ENCODE peak calls at places on chromosomes 6 and 20, in six cellular contexts. One of them, this sample, is unnamed.
A peak's percentile ranks its signal among the peaks of the same experiment; 100 is the strongest.

GRCh38 chr20:45933231-45934045 is 1.0 kb upstream of the PCIF1 start:
- DNase-seq in left ventricle myocardium inferior: peak; percentile 73
- DNase-seq in activated CD8-positive, alpha-beta memory T cell treated with anti-CD3 and anti-CD28 coated beads, Interleukin-2, amount 50 U/mL, for 48 hours: peak; percentile 81
- DNase-seq in NCI-H2081: peak; percentile 97
- DNase-seq in occipital lobe: peak; percentile 70
- DNase-seq in right atrium auricular region: no peak
- DNase-seq in this sample: no peak

GRCh38 chr6:161486326-161486725 is 212.5 kb upstream of the AGPAT4 start:
- DNase-seq in occipital lobe: no peak
- DNase-seq in NCI-H2081: no peak
- DNase-seq in left ventricle myocardium inferior: no peak
- DNase-seq in right atrium auricular region: no peak
- DNase-seq in activated CD8-positive, alpha-beta memory T cell treated with anti-CD3 and anti-CD28 coated beads, Interleukin-2, amount 50 U/mL, for 48 hours: no peak
- DNase-seq in this sample: no peak

GRCh38 chr20:33541797-33542196 is 51.9 kb downstream of the CBFA2T2 start:
- DNase-seq in activated CD8-positive, alpha-beta memory T cell treated with anti-CD3 and anti-CD28 coated beads, Interleukin-2, amount 50 U/mL, for 48 hours: no peak
- DNase-seq in right atrium auricular region: no peak
- DNase-seq in NCI-H2081: no peak
- DNase-seq in left ventricle myocardium inferior: no peak
- DNase-seq in occipital lobe: no peak
- DNase-seq in this sample: no peak

GRCh38 chr6:31659649-31660223 is 842 bp downstream of the C6orf47 start:
- DNase-seq in left ventricle myocardium inferior: no peak
- DNase-seq in right atrium auricular region: no peak
- DNase-seq in NCI-H2081: no peak
- DNase-seq in activated CD8-positive, alpha-beta memory T cell treated with anti-CD3 and anti-CD28 coated beads, Interleukin-2, amount 50 U/mL, for 48 hours: no peak
- DNase-seq in occipital lobe: no peak
- DNase-seq in this sample: no peak

GRCh38 chr6:21522007-21522758 is 71.4 kb upstream of the SOX4 start:
- DNase-seq in occipital lobe: no peak
- DNase-seq in right atrium auricular region: no peak
- DNase-seq in activated CD8-positive, alpha-beta memory T cell treated with anti-CD3 and anti-CD28 coated beads, Interleukin-2, amount 50 U/mL, for 48 hours: no peak
- DNase-seq in NCI-H2081: peak; percentile 69
- DNase-seq in left ventricle myocardium inferior: no peak
- DNase-seq in this sample: no peak

GRCh38 chr6:157106487-157106886 is 216.8 kb downstream of the TMEM242 start:
- DNase-seq in activated CD8-positive, alpha-beta memory T cell treated with anti-CD3 and anti-CD28 coated beads, Interleukin-2, amount 50 U/mL, for 48 hours: no peak
- DNase-seq in NCI-H2081: no peak
- DNase-seq in right atrium auricular region: no peak
- DNase-seq in occipital lobe: no peak
- DNase-seq in left ventricle myocardium inferior: no peak
- DNase-seq in this sample: no peak

GRCh38 chr20:35235881-35236280 is 9.4 kb downstream of the MMP24 start:
- DNase-seq in left ventricle myocardium inferior: no peak
- DNase-seq in activated CD8-positive, alpha-beta memory T cell treated with anti-CD3 and anti-CD28 coated beads, Interleukin-2, amount 50 U/mL, for 48 hours: no peak
- DNase-seq in occipital lobe: peak; percentile 54
- DNase-seq in NCI-H2081: no peak
- DNase-seq in right atrium auricular region: no peak
- DNase-seq in this sample: no peak

GRCh38 chr20:34710861-34711574 is 6.9 kb downstream of the TP53INP2 start:
- DNase-seq in right atrium auricular region: no peak
- DNase-seq in left ventricle myocardium inferior: no peak
- DNase-seq in activated CD8-positive, alpha-beta memory T cell treated with anti-CD3 and anti-CD28 coated beads, Interleukin-2, amount 50 U/mL, for 48 hours: no peak
- DNase-seq in occipital lobe: no peak
- DNase-seq in NCI-H2081: no peak
- DNase-seq in this sample: no peak

GRCh38 chr6:77339926-77340325 is 123.4 kb downstream of the HTR1B start:
- DNase-seq in left ventricle myocardium inferior: no peak
- DNase-seq in right atrium auricular region: no peak
- DNase-seq in occipital lobe: no peak
- DNase-seq in activated CD8-positive, alpha-beta memory T cell treated with anti-CD3 and anti-CD28 coated beads, Interleukin-2, amount 50 U/mL, for 48 hours: no peak
- DNase-seq in NCI-H2081: no peak
- DNase-seq in this sample: no peak